ENCODE peak calls at places on chromosome 20, in four cellular contexts. T is H7, P is mesothelial cell of epicardium, D is stromal cell of bone marrow. I is an unnamed sample.

GRCh38 chr20:40868568-40869223 is 159.9 kb upstream of the TOP1 start:
- DNase-seq in T (no peak), P (no peak), D (peak; percentile 86), I (no peak)

GRCh38 chr20:40268321-40269075 is 420.5 kb downstream of the MAFB start:
- DNase-seq in T (no peak), P (no peak), D (no peak), I (no peak)

GRCh38 chr20:38146628-38147027 is 18.4 kb downstream of the TGM2 start:
- DNase-seq in T (no peak), P (no peak), D (no peak), I (no peak)

GRCh38 chr20:42483694-42484303 is 705.9 kb downstream of the PTPRT start:
- DNase-seq in T (peak; percentile 61), P (no peak), D (no peak), I (peak; percentile 48)

GRCh38 chr20:63622096-63622495 is 4.8 kb downstream of the GMEB2 start:
- DNase-seq in T (no peak), P (no peak), D (no peak), I (no peak)

GRCh38 chr20:4053516-4053919 is 38.2 kb upstream of the RNF24 start:
- DNase-seq in T (no peak), P (no peak), D (no peak), I (no peak)

GRCh38 chr20:25148181-25148981 is 47.1 kb upstream of the ENTPD6 start:
- DNase-seq in T (peak; percentile 69), P (no peak), D (peak; percentile 36), I (peak; percentile 53)

GRCh38 chr20:3364323-3365013 is 43.0 kb downstream of the DNAAF9 start:
- DNase-seq in T (no peak), P (no peak), D (no peak), I (no peak)

GRCh38 chr20:34928411-34928810 is 27.2 kb downstream of the GSS start:
- DNase-seq in T (no peak), P (no peak), D (no peak), I (no peak)

GRCh38 chr20:25052255-25053206 is 5.4 kb downstream of the ACSS1 start:
- DNase-seq in T (no peak), P (no peak), D (peak; percentile 52), I (no peak)

GRCh38 chr20:57400262-57400701 is 9.1 kb downstream of the RBM38 start:
- DNase-seq in T (peak; percentile 79), P (no peak), D (no peak), I (no peak)

GRCh38 chr20:37727247-37727956 is 33.6 kb downstream of the CTNNBL1 start:
- DNase-seq in T (peak; percentile 29), P (no peak), D (no peak), I (peak; percentile 45)

GRCh38 chr20:62774762-62775161 is 21.5 kb upstream of the MRGBP start:
- DNase-seq in T (no peak), P (no peak), D (no peak), I (peak; percentile 79)

GRCh38 chr20:9306521-9306920 is 207.9 kb upstream of the LAMP5 start:
- DNase-seq in T (no peak), P (no peak), D (no peak), I (no peak)

GRCh38 chr20:50412069-50412468 is 98.1 kb upstream of the PTPN1 start:
- DNase-seq in T (peak; percentile 46), P (no peak), D (no peak), I (no peak)

GRCh38 chr20:39897781-39898466 is 791.1 kb downstream of the MAFB start:
- DNase-seq in T (no peak), P (no peak), D (no peak), I (no peak)

GRCh38 chr20:34709836-34710567 is 5.9 kb downstream of the TP53INP2 start:
- DNase-seq in T (peak; percentile 93), P (peak; percentile 51), D (peak; percentile 33), I (peak; percentile 70)

GRCh38 chr20:40477805-40478204 is 211.2 kb downstream of the MAFB start:
- DNase-seq in T (no peak), P (no peak), D (peak; percentile 66), I (no peak)

GRCh38 chr20:59087829-59088433 is 45.3 kb upstream of the PRELID3B start:
- DNase-seq in T (peak; percentile 66), P (peak; percentile 54), D (peak; percentile 33), I (peak; percentile 79)

GRCh38 chr20:20630551-20630950 is 81.9 kb downstream of the RALGAPA2 start:
- DNase-seq in T (no peak), P (no peak), D (no peak), I (no peak)

GRCh38 chr20:51481311-51481997 is 61.1 kb downstream of the NFATC2 start:
- DNase-seq in T (no peak), P (no peak), D (no peak), I (no peak)

GRCh38 chr20:48416002-48416401 is 411.8 kb downstream of the PREX1 start:
- DNase-seq in T (no peak), P (no peak), D (no peak), I (no peak)

GRCh38 chr20:2146080-2146867 is 44.6 kb downstream of the STK35 start:
- DNase-seq in T (no peak), P (no peak), D (no peak), I (no peak)

GRCh38 chr20:41717464-41717863 is 99.3 kb upstream of the CHD6 start:
- DNase-seq in T (no peak), P (no peak), D (no peak), I (peak; percentile 61)

GRCh38 chr20:24382330-24382729 is 87.1 kb upstream of the SYNDIG1 start:
- DNase-seq in T (no peak), P (no peak), D (no peak), I (no peak)

GRCh38 chr20:63357921-63358905 is 2.9 kb downstream of the CHRNA4 start:
- DNase-seq in T (no peak), P (no peak), D (no peak), I (no peak)